ENCODE peak calls at places on chromosome 1, in four cellular contexts. Y is MCF 10A, B is ELF-1, D is NCI-H1694. Q is an unnamed sample.

GRCh38 chr1:43536864-43537358 is 6.2 kb downstream of the PTPRF start:
- DNase-seq in D (no peak), Y (no peak), B (no peak), Q (no peak)

GRCh38 chr1:231576804-231577718 is 48.6 kb downstream of the TSNAX start:
- DNase-seq in D (no peak), Y (no peak), B (no peak), Q (no peak)

GRCh38 chr1:148307583-148308185 is 155.6 kb upstream of the NBPF11 start:
- DNase-seq in B (no peak), D (no peak), Y (no peak), Q (no peak)

GRCh38 chr1:9338354-9339250 is 45.9 kb downstream of the SPSB1 start:
- DNase-seq in B (peak), D (no peak), Y (no peak), Q (no peak)

GRCh38 chr1:59645893-59646292 is 168.9 kb upstream of the HOOK1 start:
- DNase-seq in B (no peak), Y (no peak), D (no peak), Q (no peak)

GRCh38 chr1:171937938-171938337 is 96.6 kb downstream of the DNM3 start:
- DNase-seq in B (no peak), Y (no peak), D (no peak), Q (no peak)

GRCh38 chr1:50976890-50977574 is 7.0 kb downstream of the CDKN2C start:
- DNase-seq in Y (peak), B (peak), D (peak), Q (no peak)

GRCh38 chr1:204084247-204084772 is 11.4 kb downstream of the SOX13 start:
- DNase-seq in Y (no peak), D (peak), B (peak), Q (peak)

GRCh38 chr1:18927654-18928272 is 25.4 kb upstream of the ALDH4A1 start:
- DNase-seq in Y (no peak), D (no peak), B (no peak), Q (no peak)

GRCh38 chr1:109793089-109793485 is 29.4 kb upstream of the EPS8L3 start:
- DNase-seq in D (no peak), Y (no peak), B (no peak), Q (peak)

GRCh38 chr1:172429324-172430127 is 9.0 kb downstream of the C1orf105 start:
- DNase-seq in D (peak), Y (peak), B (no peak), Q (peak)

GRCh38 chr1:192974701-192975100 is 84.5 kb downstream of the UCHL5 start:
- DNase-seq in D (no peak), B (no peak), Y (peak), Q (peak)

GRCh38 chr1:221141606-221142285 is 262.5 kb downstream of the HLX start:
- DNase-seq in B (peak), D (no peak), Y (no peak), Q (peak)

GRCh38 chr1:244863491-244864252 is 671 bp downstream of the HNRNPU start:
- DNase-seq in Y (no peak), D (no peak), B (no peak), Q (no peak)

GRCh38 chr1:10635385-10635896 is 160.7 kb downstream of the PEX14 start:
- DNase-seq in Y (peak), D (peak), B (no peak), Q (no peak)

GRCh38 chr1:204746838-204747442 is 61.4 kb upstream of the LRRN2 start:
- DNase-seq in D (peak), Y (peak), B (peak), Q (peak)

GRCh38 chr1:25148673-25149300 is 83.5 kb downstream of the SYF2 start:
- DNase-seq in Y (peak), B (no peak), D (no peak), Q (peak)

GRCh38 chr1:26168410-26169167 is at the start of gene C1orf232:
- DNase-seq in D (no peak), B (peak), Y (no peak), Q (no peak)

GRCh38 chr1:158998781-158999161 is 10.9 kb upstream of the IFI16 start:
- DNase-seq in Y (peak), D (peak), B (peak), Q (peak)

Q was measured in renal cortical epithelial cell.